ENCODE peak calls at places on chromosomes 12 and 14, in ten cellular contexts. O is left ventricle myocardium inferior, W is lung, D is right lobe of liver, N is aorta, F is suprapubic skin, S is endothelial cell of umbilical vein, A is breast epithelium, C is uterus, M is hepatocyte. B is an unnamed sample. For H3K27me3 and H3K4me1, the result is how much of the 10 kb centered on the place peaks cover.

GRCh38 chr12:39127401-39127800 is 222.0 kb upstream of the CPNE8 start:
- DNase-seq in F (no peak), S (peak), A (no peak), N (no peak), O (no peak), M (peak), C (no peak), D (no peak), W (no peak), B (peak)

GRCh38 chr12:95908573-95908972 is 33.8 kb downstream of the CCDC38 start:
- DNase-seq in S (peak), W (no peak), M (no peak), O (no peak), D (no peak), N (no peak), A (no peak), F (no peak), C (no peak), B (no peak)

GRCh38 chr12:121009744-121010143 is 6.5 kb downstream of the C12orf43 start:
- DNase-seq in D (no peak), M (peak), N (no peak), F (no peak), W (no peak), S (no peak), A (no peak), O (no peak), C (no peak), B (peak)

GRCh38 chr14:37422319-37422718 is 172.7 kb downstream of the FOXA1 start:
- DNase-seq in O (no peak), S (no peak), M (no peak), C (no peak), A (no peak), W (no peak), F (no peak), N (no peak), D (no peak), B (no peak)

GRCh38 chr12:112809684-112810083 is 18.1 kb downstream of the RPH3A start:
- DNase-seq in M (no peak), O (no peak), N (no peak), F (no peak), C (no peak), A (no peak), W (no peak), S (no peak), D (no peak), B (peak)

GRCh38 chr12:124296916-124297351 is 2.0 kb downstream of the RFLNA start:
- DNase-seq in A (no peak), O (no peak), W (no peak), F (no peak), M (no peak), S (peak), C (no peak), D (peak), N (peak), B (no peak)

GRCh38 chr14:95183532-95184412 is 26.4 kb upstream of the DICER1 start:
- DNase-seq in C (no peak), M (no peak), O (no peak), F (no peak), W (no peak), A (no peak), N (no peak), S (peak), D (no peak), B (no peak)

GRCh38 chr12:6280053-6280469 is 30.4 kb upstream of the PLEKHG6 start:
- DNase-seq in N (peak), D (peak), W (peak), F (peak), A (no peak), S (peak), C (peak), O (no peak), M (peak), B (peak)

GRCh38 chr12:7176595-7176994 is 12.9 kb upstream of the PEX5 start:
- DNase-seq in M (no peak), N (no peak), C (no peak), D (no peak), S (no peak), F (no peak), W (no peak), O (no peak), A (no peak), B (no peak)

GRCh38 chr12:82740129-82741000 is 53.7 kb downstream of the TMTC2 start:
- DNase-seq in O (no peak), C (no peak), S (no peak), N (no peak), D (no peak), A (no peak), M (no peak), F (no peak), W (no peak), B (peak)

GRCh38 chr12:121523741-121524140 is 57.1 kb downstream of the KDM2B start:
- DNase-seq in N (no peak), W (no peak), F (no peak), C (no peak), A (no peak), S (no peak), O (no peak), M (no peak), D (no peak), B (no peak)

GRCh38 chr14:55102141-55102547 is 26.9 kb upstream of the LGALS3 start:
- DNase-seq in A (peak), S (peak), D (peak), M (peak), F (peak), N (peak), C (peak), W (peak), O (peak), B (peak)

GRCh38 chr12:22051114-22051698 is 5.2 kb downstream of the CMAS start:
- DNase-seq in C (no peak), N (no peak), M (no peak), A (no peak), O (no peak), F (no peak), S (no peak), D (no peak), W (no peak), B (no peak)

GRCh38 chr12:17286874-17287273 is 680.9 kb upstream of the LMO3 start:
- DNase-seq in F (no peak), N (no peak), D (no peak), M (no peak), S (no peak), O (no peak), W (no peak), C (no peak), A (no peak), B (no peak)

GRCh38 chr14:63689132-63689531 is 38.7 kb downstream of the SGPP1 start:
- DNase-seq in N (no peak), C (no peak), A (no peak), S (no peak), M (no peak), F (no peak), O (no peak), W (no peak), D (no peak), B (peak)

GRCh38 chr12:113097716-113098427 is 37.7 kb downstream of the RASAL1 start:
- DNase-seq in S (no peak), M (no peak), N (peak), W (no peak), D (no peak), F (no peak), O (peak), C (peak), A (no peak), B (peak)

GRCh38 chr12:28024231-28024995 is 51.9 kb upstream of the PTHLH start:
- DNase-seq in O (no peak), C (no peak), N (no peak), W (no peak), D (no peak), F (no peak), M (no peak), A (no peak), S (peak), B (no peak)

GRCh38 chr14:93675651-93676050 is 112.6 kb downstream of the PRIMA1 start:
- DNase-seq in S (no peak), F (no peak), M (no peak), C (no peak), N (no peak), D (no peak), W (no peak), A (no peak), O (no peak), B (no peak)

GRCh38 chr14:33596211-33597080 is 354.4 kb downstream of the EGLN3 start:
- DNase-seq in O (no peak), N (no peak), C (no peak), M (no peak), W (no peak), S (peak), A (no peak), D (no peak), F (no peak), B (no peak)

GRCh38 chr14:74945261-74945851 is 10.0 kb downstream of the PGF start:
- DNase-seq in F (no peak), D (no peak), M (peak), W (no peak), S (peak), N (peak), O (no peak), A (no peak), C (no peak), B (peak)

GRCh38 chr12:126483145-126484068 is 1418.2 kb downstream of the AACS start:
- DNase-seq in O (no peak), S (no peak), M (no peak), C (peak), A (no peak), F (no peak), D (no peak), W (no peak), N (no peak), B (no peak)

DNA sequence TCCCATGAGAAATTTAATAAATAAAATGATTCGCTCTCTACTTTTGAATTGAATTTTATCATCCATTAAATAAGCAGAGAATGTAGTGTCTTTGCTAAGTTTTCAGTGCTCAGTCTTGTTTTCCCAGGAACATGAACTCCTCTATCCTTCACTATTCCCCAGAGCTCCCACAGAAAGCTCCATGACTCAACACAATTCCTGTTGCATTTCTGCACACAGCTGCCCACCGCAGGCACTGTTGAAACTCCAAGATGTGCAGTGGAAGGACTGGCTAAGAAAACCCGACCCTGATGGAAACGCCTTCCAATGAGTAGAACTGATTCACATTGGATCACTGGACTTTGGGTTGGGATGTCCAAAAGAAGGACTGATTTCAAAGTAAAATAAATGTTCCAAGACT is 202.4 kb upstream of the AMIGO2 start:
- DNase-seq in S (no peak), F (no peak), O (no peak), A (no peak), N (no peak), W (no peak), C (no peak), M (no peak), D (no peak), B (no peak)
- H3K27me3 ChIP-seq in S (under half), F (under half), O (under half), A (under half), N (under half), W (under half), C (under half), M (under half), D (under half), B (under half)

DNA sequence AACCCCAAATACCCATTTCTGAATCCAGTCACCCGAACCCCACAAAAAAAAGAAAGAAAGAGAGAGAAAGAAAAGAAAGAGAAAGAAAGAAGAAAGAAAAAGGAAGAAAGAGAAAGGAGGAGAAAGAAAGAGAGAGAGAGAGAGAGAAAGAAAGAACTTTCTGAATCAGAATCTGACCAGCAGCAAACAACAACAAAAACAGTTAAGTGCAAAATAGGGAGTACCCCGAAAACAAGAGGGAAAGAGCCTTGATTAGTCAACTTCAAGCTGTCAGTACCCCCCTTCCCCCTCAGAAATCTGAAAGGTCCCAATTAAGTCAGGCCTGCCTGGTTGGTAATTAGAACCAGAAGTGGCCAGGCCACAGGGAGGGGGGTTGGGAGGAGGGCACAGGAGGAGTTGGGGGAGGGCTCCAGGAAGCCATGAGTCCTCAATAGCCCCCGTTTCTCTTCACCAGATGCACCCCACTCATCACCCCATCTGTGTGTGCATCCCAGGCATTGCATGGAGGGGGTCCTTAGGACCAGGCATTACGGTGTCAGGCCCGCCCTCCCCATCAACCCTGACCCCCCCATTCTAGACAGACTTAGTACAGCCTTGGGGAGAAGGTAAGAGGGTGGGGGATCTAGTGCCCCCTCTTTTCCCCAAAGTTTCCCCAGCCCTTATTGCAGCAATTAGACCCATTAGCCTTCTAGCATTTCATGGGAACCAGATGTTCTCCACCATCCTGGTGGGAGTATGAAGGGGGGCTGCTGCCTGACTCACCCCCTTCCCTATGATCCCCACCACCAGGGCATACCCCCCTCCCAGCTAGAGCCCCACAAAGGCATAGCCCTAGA is 9.6 kb downstream of the RARG start:
- DNase-seq in F (no peak), O (no peak), S (no peak), N (peak), D (no peak), A (no peak), M (no peak), W (no peak), C (no peak), B (no peak)
- H3K4me1 ChIP-seq in F (half or more), O (half or more), S (under half), N (under half), D (under half), A (under half), M (half or more), W (under half), C (under half), B (under half)

GRCh38 chr14:102196436-102197230 is 56.9 kb downstream of the WDR20 start:
- DNase-seq in D (no peak), W (no peak), F (no peak), C (no peak), S (no peak), N (no peak), M (no peak), A (no peak), O (no peak), B (no peak)
- H3K27me3 ChIP-seq in D (under half), W (under half), F (under half), C (under half), S (under half), N (under half), M (under half), A (under half), O (under half), B (under half)

GRCh38 chr12:67414011-67414715 is 145.0 kb downstream of the CAND1 start:
- DNase-seq in O (no peak), W (no peak), S (no peak), A (no peak), C (no peak), F (no peak), M (no peak), N (no peak), D (no peak), B (no peak)
- H3K4me1 ChIP-seq in O (under half), W (under half), S (under half), A (under half), C (under half), F (under half), M (under half), N (under half), D (under half), B (under half)

GRCh38 chr12:106046301-106046846 is 92.4 kb downstream of the NUAK1 start:
- DNase-seq in M (no peak), D (no peak), A (no peak), N (no peak), C (no peak), F (no peak), W (no peak), O (no peak), S (no peak), B (no peak)
- H3K27me3 ChIP-seq in M (under half), D (under half), A (under half), N (under half), C (under half), F (under half), W (under half), O (under half), S (under half), B (under half)

DNA sequence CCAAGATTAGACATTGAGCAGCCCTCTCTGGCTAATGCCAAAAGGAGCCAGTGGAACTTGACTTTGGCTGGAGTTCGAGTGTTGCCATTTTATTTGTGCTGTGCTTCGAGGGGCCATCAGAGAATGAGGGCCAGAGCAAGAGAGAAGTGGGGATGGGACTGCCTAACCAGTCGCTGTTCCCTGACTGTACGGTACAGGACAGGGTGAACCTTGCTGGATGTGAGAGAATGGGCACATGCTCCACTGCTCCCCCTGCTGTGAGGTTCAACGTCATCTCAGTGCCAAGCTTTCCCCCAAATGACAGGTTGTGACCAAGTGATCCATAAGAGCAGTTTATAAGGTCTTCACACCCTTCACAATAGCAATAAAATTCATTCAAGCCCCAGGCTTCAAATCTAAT is 55.1 kb upstream of the BCL11B start:
- DNase-seq in A (no peak), N (no peak), M (no peak), C (no peak), S (no peak), W (no peak), D (peak), F (peak), O (no peak), B (no peak)
- H3K4me1 ChIP-seq in A (under half), N (under half), M (under half), C (under half), S (under half), W (under half), D (under half), F (under half), O (under half), B (under half)

DNA sequence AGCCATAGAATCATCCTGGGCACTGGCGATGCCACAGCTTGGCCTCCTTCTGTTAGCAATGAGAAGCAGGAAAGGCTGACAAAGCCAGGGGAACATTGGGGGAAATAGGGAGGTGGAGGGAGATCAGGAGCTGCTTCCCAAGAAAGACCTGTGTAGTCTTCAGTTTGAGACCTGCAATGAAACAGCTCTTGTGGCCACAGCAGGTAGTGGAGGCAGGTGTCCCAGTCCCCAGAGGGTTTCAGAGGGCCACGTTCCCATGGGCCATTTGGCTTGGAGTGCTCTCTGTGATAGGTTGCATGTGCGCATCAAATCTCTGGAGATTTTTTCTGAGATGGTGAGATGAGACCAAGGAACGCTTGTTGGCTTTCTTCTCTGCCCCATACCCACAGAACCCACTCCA is 14.4 kb upstream of the OR6S1 start:
- DNase-seq in A (no peak), N (no peak), O (no peak), M (no peak), S (no peak), W (no peak), C (no peak), F (no peak), D (no peak), B (peak)
- H3K27me3 ChIP-seq in A (under half), N (under half), O (half or more), M (half or more), S (under half), W (under half), C (under half), F (half or more), D (under half), B (under half)

GRCh38 chr12:109467978-109468676 is 9.0 kb downstream of the KCTD10 start:
- DNase-seq in W (no peak), C (no peak), N (no peak), F (no peak), M (no peak), D (no peak), S (no peak), O (no peak), A (no peak), B (peak)

GRCh38 chr12:109463776-109464175 is 13.3 kb downstream of the KCTD10 start:
- DNase-seq in F (no peak), N (no peak), D (no peak), W (no peak), A (no peak), M (no peak), O (no peak), C (no peak), S (no peak), B (no peak)

GRCh38 chr12:109464642-109465351 is 12.3 kb downstream of the KCTD10 start:
- DNase-seq in S (peak), C (no peak), D (no peak), M (no peak), A (no peak), W (no peak), O (no peak), N (no peak), F (no peak), B (no peak)

GRCh38 chr12:109466821-109467220 is 10.3 kb downstream of the KCTD10 start:
- DNase-seq in M (no peak), O (no peak), W (no peak), A (no peak), S (no peak), N (no peak), D (no peak), C (no peak), F (no peak), B (no peak)

GRCh38 chr12:109466305-109466704 is 10.8 kb downstream of the KCTD10 start:
- DNase-seq in N (no peak), O (no peak), F (no peak), W (no peak), D (no peak), C (no peak), A (no peak), S (no peak), M (no peak), B (no peak)
- H3K4me1 ChIP-seq in N (under half), O (half or more), F (half or more), W (half or more), D (under half), C (half or more), A (under half), S (under half), M (under half), B (under half)